ENCODE peak calls at places on chromosome 2, in eight cellular contexts. One of them, this sample, is unnamed.

GRCh38 chr2:143629344-143629743 is 500.1 kb downstream of the ARHGAP15 start:
- DNase-seq in CD8-positive, alpha-beta memory T cell: no peak
- DNase-seq in body of pancreas: no peak
- DNase-seq in Peyer's patch: no peak
- DNase-seq in PC-3: peak; percentile 12
- DNase-seq in CD8-positive, alpha-beta T cell: no peak
- DNase-seq in GM23338: no peak
- DNase-seq in cardiac muscle cell: no peak
- DNase-seq in this sample: peak; percentile 17

GRCh38 chr2:151269798-151270568 is 8.3 kb upstream of the RBM43 start:
- DNase-seq in CD8-positive, alpha-beta memory T cell: no peak
- DNase-seq in body of pancreas: no peak
- DNase-seq in Peyer's patch: no peak
- DNase-seq in PC-3: peak; percentile 65
- DNase-seq in CD8-positive, alpha-beta T cell: no peak
- DNase-seq in GM23338: no peak
- DNase-seq in cardiac muscle cell: no peak
- DNase-seq in this sample: no peak

GRCh38 chr2:61549546-61549945 is 11.4 kb upstream of the XPO1 start:
- DNase-seq in CD8-positive, alpha-beta memory T cell: no peak
- DNase-seq in body of pancreas: no peak
- DNase-seq in Peyer's patch: no peak
- DNase-seq in PC-3: no peak
- DNase-seq in CD8-positive, alpha-beta T cell: no peak
- DNase-seq in GM23338: no peak
- DNase-seq in cardiac muscle cell: no peak
- DNase-seq in this sample: no peak

GRCh38 chr2:20042531-20042930 is 8.9 kb downstream of the LAPTM4A start:
- DNase-seq in CD8-positive, alpha-beta memory T cell: no peak
- DNase-seq in body of pancreas: no peak
- DNase-seq in Peyer's patch: no peak
- DNase-seq in PC-3: peak; percentile 16
- DNase-seq in CD8-positive, alpha-beta T cell: no peak
- DNase-seq in GM23338: no peak
- DNase-seq in cardiac muscle cell: no peak
- DNase-seq in this sample: no peak

GRCh38 chr2:169656164-169656563 is 38.0 kb downstream of the CFAP210 start:
- DNase-seq in CD8-positive, alpha-beta memory T cell: no peak
- DNase-seq in body of pancreas: no peak
- DNase-seq in Peyer's patch: no peak
- DNase-seq in PC-3: no peak
- DNase-seq in CD8-positive, alpha-beta T cell: no peak
- DNase-seq in GM23338: no peak
- DNase-seq in cardiac muscle cell: no peak
- DNase-seq in this sample: no peak

GRCh38 chr2:141021109-141021508 is 1109.7 kb downstream of the LRP1B start:
- DNase-seq in CD8-positive, alpha-beta memory T cell: no peak
- DNase-seq in body of pancreas: no peak
- DNase-seq in Peyer's patch: no peak
- DNase-seq in PC-3: peak; percentile 92
- DNase-seq in CD8-positive, alpha-beta T cell: no peak
- DNase-seq in GM23338: no peak
- DNase-seq in cardiac muscle cell: no peak
- DNase-seq in this sample: no peak

GRCh38 chr2:30233142-30233961 is 2.0 kb downstream of the LBH start:
- DNase-seq in CD8-positive, alpha-beta memory T cell: no peak
- DNase-seq in body of pancreas: no peak
- DNase-seq in Peyer's patch: peak; percentile 14
- DNase-seq in PC-3: no peak
- DNase-seq in CD8-positive, alpha-beta T cell: no peak
- DNase-seq in GM23338: no peak
- DNase-seq in cardiac muscle cell: no peak
- DNase-seq in this sample: peak; percentile 88

GRCh38 chr2:172597191-172597842 is 41.4 kb downstream of the PDK1 start:
- DNase-seq in CD8-positive, alpha-beta memory T cell: no peak
- DNase-seq in body of pancreas: no peak
- DNase-seq in Peyer's patch: no peak
- DNase-seq in PC-3: no peak
- DNase-seq in CD8-positive, alpha-beta T cell: no peak
- DNase-seq in GM23338: no peak
- DNase-seq in cardiac muscle cell: no peak
- DNase-seq in this sample: no peak

GRCh38 chr2:203533696-203534471 is 1.2 kb downstream of the RAPH1 start:
- DNase-seq in CD8-positive, alpha-beta memory T cell: peak; percentile 48
- DNase-seq in body of pancreas: no peak
- DNase-seq in Peyer's patch: no peak
- DNase-seq in PC-3: peak; percentile 50
- DNase-seq in CD8-positive, alpha-beta T cell: peak; percentile 14
- DNase-seq in GM23338: peak; percentile 33
- DNase-seq in cardiac muscle cell: peak; percentile 17
- DNase-seq in this sample: peak; percentile 7

GRCh38 chr2:205607146-205607545 is 75.2 kb upstream of the NRP2 start:
- DNase-seq in CD8-positive, alpha-beta memory T cell: no peak
- DNase-seq in body of pancreas: no peak
- DNase-seq in Peyer's patch: no peak
- DNase-seq in PC-3: no peak
- DNase-seq in CD8-positive, alpha-beta T cell: no peak
- DNase-seq in GM23338: no peak
- DNase-seq in cardiac muscle cell: no peak
- DNase-seq in this sample: no peak

GRCh38 chr2:18266188-18266587 is 294.3 kb downstream of the RDH14 start:
- DNase-seq in CD8-positive, alpha-beta memory T cell: no peak
- DNase-seq in body of pancreas: no peak
- DNase-seq in Peyer's patch: no peak
- DNase-seq in PC-3: no peak
- DNase-seq in CD8-positive, alpha-beta T cell: no peak
- DNase-seq in GM23338: peak; percentile 50
- DNase-seq in cardiac muscle cell: no peak
- DNase-seq in this sample: no peak

GRCh38 chr2:60661073-60661738 is 94.9 kb upstream of the PAPOLG start:
- DNase-seq in CD8-positive, alpha-beta memory T cell: no peak
- DNase-seq in body of pancreas: no peak
- DNase-seq in Peyer's patch: no peak
- DNase-seq in PC-3: no peak
- DNase-seq in CD8-positive, alpha-beta T cell: no peak
- DNase-seq in GM23338: no peak
- DNase-seq in cardiac muscle cell: no peak
- DNase-seq in this sample: no peak

GRCh38 chr2:47098953-47099352 is 56.2 kb downstream of the STPG4 start:
- DNase-seq in CD8-positive, alpha-beta memory T cell: no peak
- DNase-seq in body of pancreas: no peak
- DNase-seq in Peyer's patch: no peak
- DNase-seq in PC-3: no peak
- DNase-seq in CD8-positive, alpha-beta T cell: no peak
- DNase-seq in GM23338: no peak
- DNase-seq in cardiac muscle cell: no peak
- DNase-seq in this sample: no peak

GRCh38 chr2:232293191-232293590 is 85.4 kb upstream of the ALPP start:
- DNase-seq in CD8-positive, alpha-beta memory T cell: no peak
- DNase-seq in body of pancreas: no peak
- DNase-seq in Peyer's patch: no peak
- DNase-seq in PC-3: no peak
- DNase-seq in CD8-positive, alpha-beta T cell: no peak
- DNase-seq in GM23338: peak; percentile 22
- DNase-seq in cardiac muscle cell: no peak
- DNase-seq in this sample: no peak

GRCh38 chr2:96514521-96514920 is 9.4 kb upstream of the NEURL3 start:
- DNase-seq in CD8-positive, alpha-beta memory T cell: no peak
- DNase-seq in body of pancreas: no peak
- DNase-seq in Peyer's patch: no peak
- DNase-seq in PC-3: peak; percentile 46
- DNase-seq in CD8-positive, alpha-beta T cell: no peak
- DNase-seq in GM23338: no peak
- DNase-seq in cardiac muscle cell: no peak
- DNase-seq in this sample: no peak

GRCh38 chr2:10303634-10304378 is 1.1 kb downstream of the HPCAL1 start:
- DNase-seq in CD8-positive, alpha-beta memory T cell: peak; percentile 63
- DNase-seq in body of pancreas: peak; percentile 57
- DNase-seq in Peyer's patch: peak; percentile 67
- DNase-seq in PC-3: peak; percentile 52
- DNase-seq in CD8-positive, alpha-beta T cell: peak; percentile 49
- DNase-seq in GM23338: peak; percentile 65
- DNase-seq in cardiac muscle cell: peak; percentile 75
- DNase-seq in this sample: peak; percentile 52

GRCh38 chr2:173191601-173192000 is 116.0 kb downstream of the MAP3K20 start:
- DNase-seq in CD8-positive, alpha-beta memory T cell: no peak
- DNase-seq in body of pancreas: no peak
- DNase-seq in Peyer's patch: no peak
- DNase-seq in PC-3: peak; percentile 43
- DNase-seq in CD8-positive, alpha-beta T cell: no peak
- DNase-seq in GM23338: peak; percentile 81
- DNase-seq in cardiac muscle cell: no peak
- DNase-seq in this sample: no peak

GRCh38 chr2:177164131-177164530 is 48.5 kb upstream of the HNRNPA3 start:
- DNase-seq in CD8-positive, alpha-beta memory T cell: no peak
- DNase-seq in body of pancreas: no peak
- DNase-seq in Peyer's patch: no peak
- DNase-seq in PC-3: no peak
- DNase-seq in CD8-positive, alpha-beta T cell: no peak
- DNase-seq in GM23338: no peak
- DNase-seq in cardiac muscle cell: no peak
- DNase-seq in this sample: no peak
- H3K4me3 ChIP-seq in CD8-positive, alpha-beta memory T cell: no peak overlapping the region
- H3K4me3 ChIP-seq in body of pancreas: no peak overlapping the region
- H3K4me3 ChIP-seq in Peyer's patch: no peak overlapping the region
- H3K4me3 ChIP-seq in PC-3: peak overlapping the region; percentile 63
- H3K4me3 ChIP-seq in CD8-positive, alpha-beta T cell: peak overlapping the region; percentile 29
- H3K4me3 ChIP-seq in GM23338: no peak overlapping the region
- H3K4me3 ChIP-seq in cardiac muscle cell: no peak overlapping the region
- H3K4me3 ChIP-seq in this sample: peak overlapping the region; percentile 56

GRCh38 chr2:26345554-26346453 is at the start of gene SELENOI:
- DNase-seq in CD8-positive, alpha-beta memory T cell: peak; percentile 99
- DNase-seq in body of pancreas: peak; percentile 99
- DNase-seq in Peyer's patch: peak; percentile 97
- DNase-seq in PC-3: peak; percentile 99
- DNase-seq in CD8-positive, alpha-beta T cell: peak; percentile 99
- DNase-seq in GM23338: peak; percentile 100
- DNase-seq in cardiac muscle cell: peak; percentile 100
- DNase-seq in this sample: peak; percentile 100

GRCh38 chr2:26346454-26347053 is at the start of gene ADGRF3:
- DNase-seq in CD8-positive, alpha-beta memory T cell: peak; percentile 75
- DNase-seq in body of pancreas: peak; percentile 68
- DNase-seq in Peyer's patch: peak; percentile 67
- DNase-seq in PC-3: peak; percentile 53
- DNase-seq in CD8-positive, alpha-beta T cell: peak; percentile 54
- DNase-seq in GM23338: peak; percentile 59
- DNase-seq in cardiac muscle cell: peak; percentile 68
- DNase-seq in this sample: peak; percentile 74

GRCh38 chr2:26344581-26345283 is 1.2 kb upstream of the SELENOI start:
- DNase-seq in CD8-positive, alpha-beta memory T cell: no peak
- DNase-seq in body of pancreas: peak; percentile 39
- DNase-seq in Peyer's patch: no peak
- DNase-seq in PC-3: peak; percentile 68
- DNase-seq in CD8-positive, alpha-beta T cell: peak; percentile 8
- DNase-seq in GM23338: peak; percentile 67
- DNase-seq in cardiac muscle cell: no peak
- DNase-seq in this sample: peak; percentile 29

GRCh38 chr2:26347286-26347865 is 787 bp upstream of the ADGRF3 start:
- DNase-seq in CD8-positive, alpha-beta memory T cell: no peak
- DNase-seq in body of pancreas: no peak
- DNase-seq in Peyer's patch: no peak
- DNase-seq in PC-3: no peak
- DNase-seq in CD8-positive, alpha-beta T cell: no peak
- DNase-seq in GM23338: no peak
- DNase-seq in cardiac muscle cell: no peak
- DNase-seq in this sample: no peak

GRCh38 chr2:26345284-26345553 is 724 bp upstream of the SELENOI start:
- DNase-seq in CD8-positive, alpha-beta memory T cell: no peak
- DNase-seq in body of pancreas: no peak
- DNase-seq in Peyer's patch: no peak
- DNase-seq in PC-3: no peak
- DNase-seq in CD8-positive, alpha-beta T cell: no peak
- DNase-seq in GM23338: no peak
- DNase-seq in cardiac muscle cell: no peak
- DNase-seq in this sample: no peak
- H3K27ac ChIP-seq in CD8-positive, alpha-beta memory T cell: peak overlapping the region; percentile 85
- H3K27ac ChIP-seq in body of pancreas: peak overlapping the region; percentile 95
- H3K27ac ChIP-seq in Peyer's patch: peak overlapping the region; percentile 97
- H3K27ac ChIP-seq in PC-3: peak overlapping the region; percentile 82
- H3K27ac ChIP-seq in CD8-positive, alpha-beta T cell: peak overlapping the region; percentile 80
- H3K27ac ChIP-seq in GM23338: peak overlapping the region; percentile 97
- H3K27ac ChIP-seq in cardiac muscle cell: peak overlapping the region; percentile 94
- H3K27ac ChIP-seq in this sample: peak overlapping the region; percentile 81

GRCh38 chr2:113234721-113235346 is 43.9 kb downstream of the PAX8 start:
- DNase-seq in CD8-positive, alpha-beta memory T cell: no peak
- DNase-seq in body of pancreas: no peak
- DNase-seq in Peyer's patch: no peak
- DNase-seq in PC-3: no peak
- DNase-seq in CD8-positive, alpha-beta T cell: no peak
- DNase-seq in GM23338: no peak
- DNase-seq in cardiac muscle cell: no peak
- DNase-seq in this sample: no peak
- H3K4me3 ChIP-seq in CD8-positive, alpha-beta memory T cell: peak overlapping the region; percentile 45
- H3K4me3 ChIP-seq in body of pancreas: no peak overlapping the region
- H3K4me3 ChIP-seq in Peyer's patch: peak overlapping the region; percentile 44
- H3K4me3 ChIP-seq in PC-3: peak overlapping the region; percentile 67
- H3K4me3 ChIP-seq in CD8-positive, alpha-beta T cell: peak overlapping the region; percentile 52
- H3K4me3 ChIP-seq in GM23338: peak overlapping the region; percentile 57
- H3K4me3 ChIP-seq in cardiac muscle cell: no peak overlapping the region
- H3K4me3 ChIP-seq in this sample: peak overlapping the region; percentile 61

GRCh38 chr2:83786140-83786539 is 672.9 kb downstream of the SUCLG1 start:
- DNase-seq in CD8-positive, alpha-beta memory T cell: no peak
- DNase-seq in body of pancreas: no peak
- DNase-seq in Peyer's patch: no peak
- DNase-seq in PC-3: no peak
- DNase-seq in CD8-positive, alpha-beta T cell: no peak
- DNase-seq in GM23338: no peak
- DNase-seq in cardiac muscle cell: no peak
- DNase-seq in this sample: no peak

GRCh38 chr2:83784315-83784714 is 674.8 kb downstream of the SUCLG1 start:
- DNase-seq in CD8-positive, alpha-beta memory T cell: no peak
- DNase-seq in body of pancreas: no peak
- DNase-seq in Peyer's patch: no peak
- DNase-seq in PC-3: no peak
- DNase-seq in CD8-positive, alpha-beta T cell: no peak
- DNase-seq in GM23338: no peak
- DNase-seq in cardiac muscle cell: no peak
- DNase-seq in this sample: no peak

GRCh38 chr2:83782122-83782521 is 677.0 kb downstream of the SUCLG1 start:
- DNase-seq in CD8-positive, alpha-beta memory T cell: no peak
- DNase-seq in body of pancreas: no peak
- DNase-seq in Peyer's patch: no peak
- DNase-seq in PC-3: no peak
- DNase-seq in CD8-positive, alpha-beta T cell: no peak
- DNase-seq in GM23338: peak; percentile 22
- DNase-seq in cardiac muscle cell: no peak
- DNase-seq in this sample: no peak

GRCh38 chr2:83787189-83787588 is 671.9 kb downstream of the SUCLG1 start:
- DNase-seq in CD8-positive, alpha-beta memory T cell: no peak
- DNase-seq in body of pancreas: no peak
- DNase-seq in Peyer's patch: no peak
- DNase-seq in PC-3: no peak
- DNase-seq in CD8-positive, alpha-beta T cell: no peak
- DNase-seq in GM23338: no peak
- DNase-seq in cardiac muscle cell: no peak
- DNase-seq in this sample: no peak

DNA sequence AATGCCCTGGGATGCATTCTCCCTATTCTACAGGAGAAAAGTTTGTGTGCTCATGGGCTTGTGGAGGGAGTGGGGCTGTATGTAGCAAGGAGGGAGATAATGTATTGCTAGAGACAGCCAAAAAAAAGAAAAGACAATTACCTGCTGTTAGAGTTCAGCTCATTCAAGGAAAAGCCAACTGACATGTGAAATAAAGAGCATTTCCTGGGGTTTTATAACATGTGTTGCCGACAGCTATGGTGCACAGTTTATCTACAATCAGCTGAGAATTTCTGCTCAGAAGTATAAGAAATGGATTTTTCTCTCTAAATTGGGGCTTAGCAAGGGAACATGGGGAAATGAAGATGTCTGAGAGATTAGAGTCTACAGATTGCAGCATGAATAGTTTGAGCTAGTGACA is 674.2 kb downstream of the SUCLG1 start:
- DNase-seq in CD8-positive, alpha-beta memory T cell: no peak
- DNase-seq in body of pancreas: no peak
- DNase-seq in Peyer's patch: no peak
- DNase-seq in PC-3: no peak
- DNase-seq in CD8-positive, alpha-beta T cell: no peak
- DNase-seq in GM23338: no peak
- DNase-seq in cardiac muscle cell: no peak
- DNase-seq in this sample: no peak
- H3K27ac ChIP-seq in CD8-positive, alpha-beta memory T cell: no peak overlapping the region
- H3K27ac ChIP-seq in body of pancreas: no peak overlapping the region
- H3K27ac ChIP-seq in Peyer's patch: no peak overlapping the region
- H3K27ac ChIP-seq in PC-3: no peak overlapping the region
- H3K27ac ChIP-seq in CD8-positive, alpha-beta T cell: no peak overlapping the region
- H3K27ac ChIP-seq in GM23338: no peak overlapping the region
- H3K27ac ChIP-seq in cardiac muscle cell: no peak overlapping the region
- H3K27ac ChIP-seq in this sample: no peak overlapping the region